ENCODE peak calls at places on chromosomes 13 and 19, in five cellular contexts. A is mesendoderm; R is T-helper 9 cell; H is activated naive CD8-positive, alpha-beta T cell treated with anti-CD3 and anti-CD28 coated beads, Interleukin-2, amount 50 U/mL, for 24 hours; D is activated T-cell treated with anti-CD3 and anti-CD28 coated beads for 1 hour. Z is an unnamed sample.

GRCh38 chr19:17811103-17811502 is 10.2 kb downstream of the INSL3 start:
- DNase-seq in R (no peak), H (no peak), A (no peak), D (no peak), Z (no peak)

GRCh38 chr13:44155422-44156293 is 218.0 kb upstream of the SERP2 start:
- DNase-seq in H (no peak), R (no peak), D (no peak), A (peak), Z (no peak)

GRCh38 chr19:5200844-5201243 is 139.8 kb downstream of the PTPRS start:
- DNase-seq in D (no peak), H (no peak), A (no peak), R (no peak), Z (no peak)

GRCh38 chr13:85498774-85499173 is 300.4 kb downstream of the SLITRK6 start:
- DNase-seq in R (no peak), D (no peak), A (no peak), H (no peak), Z (no peak)

GRCh38 chr19:5913739-5914357 is at the start of gene CAPS:
- DNase-seq in H (no peak), A (no peak), R (no peak), D (no peak), Z (no peak)

GRCh38 chr13:19586904-19587634 is 25.7 kb upstream of the TPTE2 start:
- DNase-seq in D (peak), H (peak), A (peak), R (peak), Z (peak)

GRCh38 chr13:68927387-68928026 is 1180.1 kb upstream of the ATXN8OS start:
- DNase-seq in A (peak), H (no peak), R (no peak), D (no peak), Z (peak)

GRCh38 chr13:96994030-96994848 is at the start of gene OXGR1:
- DNase-seq in D (no peak), A (peak), H (no peak), R (no peak), Z (peak)

GRCh38 chr19:49533551-49534488 is 6.0 kb downstream of the RCN3 start:
- DNase-seq in A (peak), D (peak), H (peak), R (peak), Z (peak)

GRCh38 chr13:75258159-75258782 is 223.7 kb downstream of the TBC1D4 start:
- DNase-seq in R (no peak), D (no peak), H (no peak), A (peak), Z (peak)

GRCh38 chr19:48271531-48272151 is 1.8 kb downstream of the ZNF114 start:
- DNase-seq in R (no peak), A (peak), D (no peak), H (peak), Z (no peak)

GRCh38 chr13:51734786-51735185 is 69.2 kb downstream of the DHRS12 start:
- DNase-seq in H (no peak), R (no peak), D (no peak), A (no peak), Z (no peak)

GRCh38 chr13:106490177-106490576 is 45.3 kb downstream of the EFNB2 start:
- DNase-seq in H (no peak), R (no peak), A (no peak), D (no peak), Z (no peak)

Z was measured in MM.1S.